ENCODE peak calls at places on chromosomes 11 and 22, in seven cellular contexts. P is HFF-Myc; I is GM12865; Z is ACHN; A is effector memory CD4-positive, alpha-beta T cell; C is chondrocyte; Y is activated CD4-positive, alpha-beta T cell treated with anti-CD3 and anti-CD28 coated beads, Interleukin-2, amount 50 U/mL, for 4 hours. H is an unnamed sample.

GRCh38 chr22:22009661-22010060 is 27.1 kb upstream of the TOP3B start:
- DNase-seq in P (no peak), Y (no peak), Z (no peak), C (no peak), I (no peak), A (no peak), H (no peak)

GRCh38 chr11:24679686-24680318 is 182.9 kb downstream of the LUZP2 start:
- DNase-seq in Z (no peak), A (no peak), P (no peak), C (no peak), I (no peak), Y (no peak), H (no peak)

GRCh38 chr11:70292863-70293262 is 22.4 kb downstream of the PPFIA1 start:
- DNase-seq in A (no peak), Z (no peak), C (no peak), I (no peak), Y (no peak), P (no peak), H (no peak)

GRCh38 chr11:26187639-26188038 is 144.3 kb upstream of the ANO3 start:
- DNase-seq in Z (peak), A (no peak), C (no peak), P (no peak), I (no peak), Y (no peak), H (no peak)

GRCh38 chr22:19359554-19360299 is 68.2 kb upstream of the CLTCL1 start:
- DNase-seq in A (no peak), Z (no peak), I (peak), Y (no peak), P (no peak), C (no peak), H (no peak)

GRCh38 chr22:41106122-41106968 is 14.0 kb downstream of the EP300 start:
- DNase-seq in A (no peak), C (no peak), Y (no peak), P (no peak), Z (no peak), I (no peak), H (no peak)

GRCh38 chr11:128513915-128514681 is 73.3 kb downstream of the ETS1 start:
- DNase-seq in Z (no peak), I (no peak), A (no peak), P (no peak), Y (no peak), C (no peak), H (no peak)

GRCh38 chr11:22466809-22467208 is 128.6 kb downstream of the SLC17A6 start:
- DNase-seq in Y (no peak), C (no peak), P (no peak), Z (peak), A (no peak), I (no peak), H (no peak)

GRCh38 chr11:1749787-1750351 is 526 bp downstream of the IFITM10 start:
- DNase-seq in Y (no peak), P (no peak), I (no peak), Z (peak), C (peak), A (no peak), H (no peak)

GRCh38 chr11:58900479-58901420 is 38.5 kb upstream of the GLYATL1 start:
- DNase-seq in Y (no peak), C (no peak), Z (peak), P (no peak), A (no peak), I (peak), H (peak)